ENCODE peak calls at places on chromosomes 2 and 18, in eight cellular contexts. One of them, this sample, is unnamed.
A peak's percentile ranks its signal among the peaks of the same experiment; 100 is the strongest.

GRCh38 chr2:143001521-143001920 is 124.1 kb downstream of the KYNU start:
- DNase-seq in dorsolateral prefrontal cortex: no peak
- DNase-seq in tibial nerve: no peak
- DNase-seq in brain microvascular endothelial cell: no peak
- DNase-seq in HFF-Myc: no peak
- DNase-seq in AG10803: no peak
- DNase-seq in suprapubic skin: no peak
- DNase-seq in Peyer's patch: no peak
- DNase-seq in this sample: no peak

GRCh38 chr2:177733322-177733855 is 339.2 kb downstream of the PDE11A start:
- DNase-seq in dorsolateral prefrontal cortex: no peak
- DNase-seq in tibial nerve: no peak
- DNase-seq in brain microvascular endothelial cell: no peak
- DNase-seq in HFF-Myc: no peak
- DNase-seq in AG10803: no peak
- DNase-seq in suprapubic skin: no peak
- DNase-seq in Peyer's patch: no peak
- DNase-seq in this sample: no peak

GRCh38 chr18:47283476-47283875 is 32.0 kb upstream of the SKOR2 start:
- DNase-seq in dorsolateral prefrontal cortex: no peak
- DNase-seq in tibial nerve: no peak
- DNase-seq in brain microvascular endothelial cell: peak; percentile 20
- DNase-seq in HFF-Myc: peak; percentile 7
- DNase-seq in AG10803: peak; percentile 23
- DNase-seq in suprapubic skin: no peak
- DNase-seq in Peyer's patch: no peak
- DNase-seq in this sample: peak; percentile 15

GRCh38 chr2:173264603-173265366 is 89.9 kb upstream of the CDCA7 start:
- DNase-seq in dorsolateral prefrontal cortex: no peak
- DNase-seq in tibial nerve: no peak
- DNase-seq in brain microvascular endothelial cell: no peak
- DNase-seq in HFF-Myc: no peak
- DNase-seq in AG10803: no peak
- DNase-seq in suprapubic skin: no peak
- DNase-seq in Peyer's patch: no peak
- DNase-seq in this sample: no peak

GRCh38 chr2:118089015-118089800 is 937 bp downstream of the INSIG2 start:
- DNase-seq in dorsolateral prefrontal cortex: no peak
- DNase-seq in tibial nerve: no peak
- DNase-seq in brain microvascular endothelial cell: peak; percentile 47
- DNase-seq in HFF-Myc: no peak
- DNase-seq in AG10803: peak; percentile 64
- DNase-seq in suprapubic skin: no peak
- DNase-seq in Peyer's patch: peak; percentile 43
- DNase-seq in this sample: peak; percentile 56

GRCh38 chr2:207836526-207837133 is 66.9 kb upstream of the FZD5 start:
- DNase-seq in dorsolateral prefrontal cortex: no peak
- DNase-seq in tibial nerve: no peak
- DNase-seq in brain microvascular endothelial cell: no peak
- DNase-seq in HFF-Myc: no peak
- DNase-seq in AG10803: peak; percentile 45
- DNase-seq in suprapubic skin: no peak
- DNase-seq in Peyer's patch: no peak
- DNase-seq in this sample: no peak

GRCh38 chr2:203758841-203759691 is 52.6 kb downstream of the CD28 start:
- DNase-seq in dorsolateral prefrontal cortex: no peak
- DNase-seq in tibial nerve: no peak
- DNase-seq in brain microvascular endothelial cell: peak; percentile 77
- DNase-seq in HFF-Myc: peak; percentile 12
- DNase-seq in AG10803: peak; percentile 78
- DNase-seq in suprapubic skin: no peak
- DNase-seq in Peyer's patch: no peak
- DNase-seq in this sample: peak; percentile 47

GRCh38 chr2:217335341-217335966 is 475.6 kb upstream of the TNP1 start:
- DNase-seq in dorsolateral prefrontal cortex: no peak
- DNase-seq in tibial nerve: no peak
- DNase-seq in brain microvascular endothelial cell: no peak
- DNase-seq in HFF-Myc: no peak
- DNase-seq in AG10803: no peak
- DNase-seq in suprapubic skin: no peak
- DNase-seq in Peyer's patch: no peak
- DNase-seq in this sample: peak; percentile 30

GRCh38 chr18:9852266-9853081 is 33.3 kb upstream of the TXNDC2 start:
- DNase-seq in dorsolateral prefrontal cortex: no peak
- DNase-seq in tibial nerve: no peak
- DNase-seq in brain microvascular endothelial cell: no peak
- DNase-seq in HFF-Myc: no peak
- DNase-seq in AG10803: peak; percentile 17
- DNase-seq in suprapubic skin: no peak
- DNase-seq in Peyer's patch: no peak
- DNase-seq in this sample: peak; percentile 69

GRCh38 chr2:182064024-182064880 is 78.6 kb downstream of the PPP1R1C start:
- DNase-seq in dorsolateral prefrontal cortex: no peak
- DNase-seq in tibial nerve: no peak
- DNase-seq in brain microvascular endothelial cell: no peak
- DNase-seq in HFF-Myc: no peak
- DNase-seq in AG10803: no peak
- DNase-seq in suprapubic skin: no peak
- DNase-seq in Peyer's patch: no peak
- DNase-seq in this sample: no peak

GRCh38 chr2:170006592-170007327 is 171.2 kb upstream of the MYO3B start:
- DNase-seq in dorsolateral prefrontal cortex: no peak
- DNase-seq in tibial nerve: no peak
- DNase-seq in brain microvascular endothelial cell: no peak
- DNase-seq in HFF-Myc: no peak
- DNase-seq in AG10803: peak; percentile 32
- DNase-seq in suprapubic skin: no peak
- DNase-seq in Peyer's patch: no peak
- DNase-seq in this sample: peak; percentile 66

GRCh38 chr2:46632349-46632748 is 153.0 kb downstream of the TMEM247 start:
- DNase-seq in dorsolateral prefrontal cortex: no peak
- DNase-seq in tibial nerve: no peak
- DNase-seq in brain microvascular endothelial cell: no peak
- DNase-seq in HFF-Myc: no peak
- DNase-seq in AG10803: peak; percentile 67
- DNase-seq in suprapubic skin: no peak
- DNase-seq in Peyer's patch: no peak
- DNase-seq in this sample: peak; percentile 75

GRCh38 chr18:61852496-61852895 is 40.3 kb downstream of the RNF152 start:
- DNase-seq in dorsolateral prefrontal cortex: no peak
- DNase-seq in tibial nerve: no peak
- DNase-seq in brain microvascular endothelial cell: no peak
- DNase-seq in HFF-Myc: no peak
- DNase-seq in AG10803: no peak
- DNase-seq in suprapubic skin: no peak
- DNase-seq in Peyer's patch: no peak
- DNase-seq in this sample: no peak

GRCh38 chr2:88690591-88691338 is 708 bp upstream of the RPIA start:
- DNase-seq in dorsolateral prefrontal cortex: no peak
- DNase-seq in tibial nerve: no peak
- DNase-seq in brain microvascular endothelial cell: no peak
- DNase-seq in HFF-Myc: no peak
- DNase-seq in AG10803: peak; percentile 1
- DNase-seq in suprapubic skin: no peak
- DNase-seq in Peyer's patch: no peak
- DNase-seq in this sample: no peak

GRCh38 chr2:222418734-222419133 is 5.6 kb upstream of the SGPP2 start:
- DNase-seq in dorsolateral prefrontal cortex: no peak
- DNase-seq in tibial nerve: no peak
- DNase-seq in brain microvascular endothelial cell: no peak
- DNase-seq in HFF-Myc: no peak
- DNase-seq in AG10803: no peak
- DNase-seq in suprapubic skin: no peak
- DNase-seq in Peyer's patch: no peak
- DNase-seq in this sample: no peak

GRCh38 chr2:101754613-101755012 is 57.1 kb downstream of the MAP4K4 start:
- DNase-seq in dorsolateral prefrontal cortex: no peak
- DNase-seq in tibial nerve: no peak
- DNase-seq in brain microvascular endothelial cell: no peak
- DNase-seq in HFF-Myc: no peak
- DNase-seq in AG10803: peak; percentile 72
- DNase-seq in suprapubic skin: no peak
- DNase-seq in Peyer's patch: no peak
- DNase-seq in this sample: no peak

GRCh38 chr2:173990970-173991819 is 26.0 kb upstream of the SP3 start:
- DNase-seq in dorsolateral prefrontal cortex: peak; percentile 47
- DNase-seq in tibial nerve: peak; percentile 66
- DNase-seq in brain microvascular endothelial cell: no peak
- DNase-seq in HFF-Myc: peak; percentile 72
- DNase-seq in AG10803: peak; percentile 87
- DNase-seq in suprapubic skin: peak; percentile 92
- DNase-seq in Peyer's patch: no peak
- DNase-seq in this sample: peak; percentile 83

GRCh38 chr2:153551698-153552097 is 73.1 kb upstream of the RPRM start:
- DNase-seq in dorsolateral prefrontal cortex: no peak
- DNase-seq in tibial nerve: no peak
- DNase-seq in brain microvascular endothelial cell: no peak
- DNase-seq in HFF-Myc: no peak
- DNase-seq in AG10803: no peak
- DNase-seq in suprapubic skin: no peak
- DNase-seq in Peyer's patch: no peak
- DNase-seq in this sample: no peak

GRCh38 chr2:67572721-67573485 is 175.8 kb downstream of the ETAA1 start:
- DNase-seq in dorsolateral prefrontal cortex: no peak
- DNase-seq in tibial nerve: no peak
- DNase-seq in brain microvascular endothelial cell: no peak
- DNase-seq in HFF-Myc: no peak
- DNase-seq in AG10803: peak; percentile 45
- DNase-seq in suprapubic skin: no peak
- DNase-seq in Peyer's patch: no peak
- DNase-seq in this sample: no peak

GRCh38 chr2:31404302-31404701 is 10.2 kb downstream of the XDH start:
- DNase-seq in dorsolateral prefrontal cortex: no peak
- DNase-seq in tibial nerve: no peak
- DNase-seq in brain microvascular endothelial cell: no peak
- DNase-seq in HFF-Myc: no peak
- DNase-seq in AG10803: no peak
- DNase-seq in suprapubic skin: no peak
- DNase-seq in Peyer's patch: no peak
- DNase-seq in this sample: no peak

GRCh38 chr2:187187521-187187920 is 260.5 kb downstream of the CALCRL start:
- DNase-seq in dorsolateral prefrontal cortex: no peak
- DNase-seq in tibial nerve: no peak
- DNase-seq in brain microvascular endothelial cell: no peak
- DNase-seq in HFF-Myc: no peak
- DNase-seq in AG10803: no peak
- DNase-seq in suprapubic skin: no peak
- DNase-seq in Peyer's patch: no peak
- DNase-seq in this sample: no peak

GRCh38 chr2:20015482-20016083 is 3.1 kb upstream of the MATN3 start:
- DNase-seq in dorsolateral prefrontal cortex: no peak
- DNase-seq in tibial nerve: no peak
- DNase-seq in brain microvascular endothelial cell: peak; percentile 12
- DNase-seq in HFF-Myc: peak; percentile 36
- DNase-seq in AG10803: peak; percentile 67
- DNase-seq in suprapubic skin: no peak
- DNase-seq in Peyer's patch: no peak
- DNase-seq in this sample: peak; percentile 70

GRCh38 chr2:215188078-215188477 is 49.7 kb upstream of the ABCA12 start:
- DNase-seq in dorsolateral prefrontal cortex: no peak
- DNase-seq in tibial nerve: no peak
- DNase-seq in brain microvascular endothelial cell: peak; percentile 42
- DNase-seq in HFF-Myc: no peak
- DNase-seq in AG10803: no peak
- DNase-seq in suprapubic skin: no peak
- DNase-seq in Peyer's patch: no peak
- DNase-seq in this sample: no peak

GRCh38 chr2:35454966-35455638 is 900.5 kb upstream of the CRIM1 start:
- DNase-seq in dorsolateral prefrontal cortex: no peak
- DNase-seq in tibial nerve: no peak
- DNase-seq in brain microvascular endothelial cell: peak; percentile 22
- DNase-seq in HFF-Myc: no peak
- DNase-seq in AG10803: no peak
- DNase-seq in suprapubic skin: no peak
- DNase-seq in Peyer's patch: no peak
- DNase-seq in this sample: no peak
- TF ChIP-seq CTCF in dorsolateral prefrontal cortex: no peak
- TF ChIP-seq CTCF in tibial nerve: no peak
- TF ChIP-seq CTCF in brain microvascular endothelial cell: peak; percentile 72
- TF ChIP-seq CTCF in HFF-Myc: no peak
- TF ChIP-seq CTCF in AG10803: no peak
- TF ChIP-seq CTCF in suprapubic skin: no peak
- TF ChIP-seq CTCF in Peyer's patch: no peak
- TF ChIP-seq CTCF in this sample: no peak

DNA sequence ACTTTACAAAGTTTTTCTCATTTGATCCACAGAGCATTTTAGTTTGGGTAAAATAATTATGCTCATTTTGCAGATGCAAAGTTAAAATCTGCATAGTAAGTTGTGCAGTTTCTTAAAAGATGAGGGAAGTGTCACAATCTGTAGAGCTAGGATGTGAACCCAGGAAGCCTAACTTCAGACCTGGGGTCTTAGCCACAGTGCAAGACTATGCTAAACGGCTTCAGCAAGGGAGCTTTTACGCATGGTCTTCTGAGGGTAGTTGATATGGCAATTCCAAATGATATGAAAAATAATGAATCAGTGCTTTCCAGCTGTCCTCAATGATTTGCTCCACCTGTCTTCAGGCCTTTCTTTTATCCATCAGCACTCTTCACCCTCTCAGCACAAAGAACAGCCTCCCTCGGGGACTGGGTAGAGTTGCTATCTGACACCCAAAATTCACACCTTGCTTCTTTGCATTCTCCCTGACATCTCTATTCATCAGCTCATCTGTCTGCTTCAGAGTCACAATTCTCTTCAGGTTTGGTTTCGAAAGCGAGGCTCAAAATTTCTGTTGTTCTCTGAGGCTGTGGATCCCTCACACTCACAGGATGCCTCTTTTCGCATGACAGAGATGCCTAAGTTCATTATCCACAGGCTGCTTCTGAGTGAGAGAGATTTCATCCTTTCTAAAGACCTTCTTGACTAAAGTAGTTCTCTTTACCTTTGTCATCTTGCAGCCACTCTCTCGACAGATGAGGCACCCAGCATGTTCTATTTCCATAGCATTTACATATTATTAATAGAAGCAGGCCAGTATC is 302.4 kb downstream of the NRXN1 start:
- DNase-seq in dorsolateral prefrontal cortex: no peak
- DNase-seq in tibial nerve: no peak
- DNase-seq in brain microvascular endothelial cell: no peak
- DNase-seq in HFF-Myc: no peak
- DNase-seq in AG10803: no peak
- DNase-seq in suprapubic skin: no peak
- DNase-seq in Peyer's patch: no peak
- DNase-seq in this sample: no peak
- H3K4me3 ChIP-seq in dorsolateral prefrontal cortex: no peak overlapping the region
- H3K4me3 ChIP-seq in tibial nerve: no peak overlapping the region
- H3K4me3 ChIP-seq in brain microvascular endothelial cell: no peak overlapping the region
- H3K4me3 ChIP-seq in HFF-Myc: no peak overlapping the region
- H3K4me3 ChIP-seq in AG10803: no peak overlapping the region
- H3K4me3 ChIP-seq in suprapubic skin: no peak overlapping the region
- H3K4me3 ChIP-seq in Peyer's patch: no peak overlapping the region
- H3K4me3 ChIP-seq in this sample: no peak overlapping the region

GRCh38 chr18:42011053-42011452 is 56.0 kb downstream of the PIK3C3 start:
- DNase-seq in dorsolateral prefrontal cortex: no peak
- DNase-seq in tibial nerve: no peak
- DNase-seq in brain microvascular endothelial cell: no peak
- DNase-seq in HFF-Myc: no peak
- DNase-seq in AG10803: no peak
- DNase-seq in suprapubic skin: no peak
- DNase-seq in Peyer's patch: no peak
- DNase-seq in this sample: no peak
- TF ChIP-seq CTCF in dorsolateral prefrontal cortex: no peak
- TF ChIP-seq CTCF in tibial nerve: no peak
- TF ChIP-seq CTCF in brain microvascular endothelial cell: no peak
- TF ChIP-seq CTCF in HFF-Myc: no peak
- TF ChIP-seq CTCF in AG10803: no peak
- TF ChIP-seq CTCF in suprapubic skin: no peak
- TF ChIP-seq CTCF in Peyer's patch: no peak
- TF ChIP-seq CTCF in this sample: no peak

GRCh38 chr2:9965119-9965822 is 13.8 kb downstream of the GRHL1 start:
- DNase-seq in dorsolateral prefrontal cortex: no peak
- DNase-seq in tibial nerve: no peak
- DNase-seq in brain microvascular endothelial cell: no peak
- DNase-seq in HFF-Myc: no peak
- DNase-seq in AG10803: no peak
- DNase-seq in suprapubic skin: no peak
- DNase-seq in Peyer's patch: no peak
- DNase-seq in this sample: no peak
- H3K4me3 ChIP-seq in dorsolateral prefrontal cortex: no peak overlapping the region
- H3K4me3 ChIP-seq in tibial nerve: no peak overlapping the region
- H3K4me3 ChIP-seq in brain microvascular endothelial cell: no peak overlapping the region
- H3K4me3 ChIP-seq in HFF-Myc: no peak overlapping the region
- H3K4me3 ChIP-seq in AG10803: no peak overlapping the region
- H3K4me3 ChIP-seq in suprapubic skin: no peak overlapping the region
- H3K4me3 ChIP-seq in Peyer's patch: no peak overlapping the region
- H3K4me3 ChIP-seq in this sample: no peak overlapping the region